ENCODE peak calls at places on chromosomes 4 and X, in four cellular contexts. N is CD8-positive, alpha-beta T cell; U is GM12878; C is spleen. T is an unnamed sample. For H3K4me1, the result is how much of the 10 kb centered on the place peaks cover.

GRCh38 chr4:30181512-30181911 is 538.7 kb upstream of the PCDH7 start:
- DNase-seq in C (no peak), U (no peak), N (no peak), T (no peak)

GRCh38 chr4:40702800-40703151 is 47.0 kb upstream of the NSUN7 start:
- DNase-seq in C (no peak), N (no peak), U (no peak), T (no peak)

GRCh38 chrX:17680732-17681413 is 56.4 kb upstream of the SCML1 start:
- DNase-seq in C (no peak), U (no peak), N (no peak), T (no peak)

GRCh38 chrX:107716816-107717700 is 58.5 kb downstream of the TSC22D3 start:
- DNase-seq in C (peak), N (peak), U (peak), T (peak)

GRCh38 chr4:105627620-105628019 is 75.2 kb downstream of the ARHGEF38 start:
- DNase-seq in N (no peak), U (no peak), C (no peak), T (no peak)

GRCh38 chr4:77776182-77777134 is 42.7 kb downstream of the CNOT6L start:
- DNase-seq in U (no peak), N (no peak), C (no peak), T (no peak)

GRCh38 chr4:185343726-185344581 is 51.8 kb downstream of the LRP2BP start:
- DNase-seq in U (no peak), C (no peak), N (no peak), T (no peak)

GRCh38 chr4:79250887-79251286 is 75.0 kb downstream of the NAA11 start:
- DNase-seq in C (no peak), N (no peak), U (no peak), T (no peak)

GRCh38 chr4:97910005-97910404 is 233.3 kb downstream of the STPG2 start:
- DNase-seq in U (no peak), N (no peak), C (no peak), T (no peak)

GRCh38 chr4:88526221-88526815 is 2.7 kb upstream of the PYURF start:
- DNase-seq in N (no peak), U (no peak), C (no peak), T (no peak)

GRCh38 chrX:153934473-153935325 is at the start of gene NAA10:
- DNase-seq in C (peak), N (peak), U (no peak), T (peak)

GRCh38 chr4:1472911-1473518 is 66.8 kb upstream of the NKX1-1 start:
- DNase-seq in C (no peak), N (no peak), U (no peak), T (no peak)

GRCh38 chr4:173370130-173370476 is 651 bp upstream of the SAP30 start:
- DNase-seq in U (no peak), N (peak), C (peak), T (peak)

GRCh38 chr4:5976921-5977320 is 41.3 kb downstream of the C4orf50 start:
- DNase-seq in C (peak), N (no peak), U (no peak), T (no peak)

GRCh38 chrX:116436358-116436816 is at the start of gene SLC6A14:
- DNase-seq in C (no peak), U (no peak), N (no peak), T (peak)

GRCh38 chrX:123217077-123217476 is 33.0 kb downstream of the GRIA3 start:
- DNase-seq in C (no peak), U (no peak), N (no peak), T (no peak)

GRCh38 chr4:148649669-148650331 is 207.6 kb upstream of the NR3C2 start:
- DNase-seq in C (no peak), U (no peak), N (no peak), T (no peak)

GRCh38 chr4:165726831-165727230 is 146.2 kb upstream of the TLL1 start:
- DNase-seq in C (no peak), U (no peak), N (no peak), T (no peak)

GRCh38 chr4:1206299-1207156 is 34.1 kb upstream of the SPON2 start:
- DNase-seq in U (no peak), N (no peak), C (peak), T (peak)

GRCh38 chrX:152897216-152898144 is at the start of gene ZNF185:
- DNase-seq in N (no peak), U (no peak), C (peak), T (peak)

GRCh38 chrX:152900937-152901445 is 3.1 kb downstream of the ZNF185 start:
- DNase-seq in N (no peak), U (no peak), C (peak), T (no peak)

GRCh38 chrX:152899874-152900719 is 2.2 kb downstream of the ZNF185 start:
- DNase-seq in N (no peak), U (no peak), C (peak), T (no peak)

GRCh38 chrX:152898442-152898841 is 575 bp downstream of the ZNF185 start:
- DNase-seq in C (no peak), U (no peak), N (no peak), T (no peak)

GRCh38 chrX:152899111-152899873 is 1.4 kb downstream of the ZNF185 start:
- DNase-seq in N (no peak), U (no peak), C (peak), T (no peak)
- H3K4me3 ChIP-seq in N (no peak), U (no peak), C (no peak), T (no peak)

DNA sequence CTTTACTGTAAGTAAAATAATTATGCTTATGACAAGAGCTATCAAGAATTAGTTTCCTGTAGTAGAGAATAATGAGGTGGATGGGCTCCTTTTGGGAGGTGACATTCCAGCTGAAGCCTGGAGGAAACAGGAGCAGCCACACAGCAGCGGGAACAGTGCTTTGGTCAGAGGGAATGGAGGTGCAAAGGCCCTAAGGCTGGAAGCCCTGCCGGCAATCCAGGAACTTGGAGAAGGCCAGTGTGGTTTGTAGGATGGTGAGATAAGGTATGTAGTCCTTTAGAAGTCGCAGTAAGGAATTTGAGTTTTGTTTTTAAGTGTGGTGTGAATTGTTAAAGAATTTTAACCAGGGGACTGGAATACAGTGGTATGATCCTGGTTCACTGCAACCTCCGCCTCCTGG is 8.1 kb downstream of the TMEM131L start:
- DNase-seq in N (no peak), U (no peak), C (no peak), T (no peak)
- H3K4me1 ChIP-seq in N (under half), U (half or more), C (half or more), T (under half)

DNA sequence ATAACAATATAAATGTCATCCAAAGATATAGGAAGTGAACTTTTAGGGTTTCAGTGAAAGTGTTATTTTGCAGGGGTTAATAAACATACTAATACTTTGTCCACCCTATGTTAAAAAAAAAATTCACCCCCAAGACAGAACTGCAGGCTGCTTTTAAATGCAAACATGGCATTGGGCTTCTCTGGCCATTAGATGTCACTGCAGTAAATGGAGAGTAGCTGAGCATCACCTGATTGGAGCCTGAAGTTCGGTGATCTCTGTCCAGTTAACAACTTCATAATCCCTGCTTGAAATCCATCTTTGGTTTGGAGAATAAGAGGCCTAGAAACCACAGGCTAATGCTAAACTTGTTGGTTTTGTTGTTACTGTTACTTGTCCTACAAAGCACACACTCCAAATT is 18.7 kb downstream of the SLC25A43 start:
- DNase-seq in N (no peak), C (no peak), U (no peak), T (no peak)
- TF ChIP-seq CTCF in N (no peak), C (no peak), U (peak), T (no peak)

DNA sequence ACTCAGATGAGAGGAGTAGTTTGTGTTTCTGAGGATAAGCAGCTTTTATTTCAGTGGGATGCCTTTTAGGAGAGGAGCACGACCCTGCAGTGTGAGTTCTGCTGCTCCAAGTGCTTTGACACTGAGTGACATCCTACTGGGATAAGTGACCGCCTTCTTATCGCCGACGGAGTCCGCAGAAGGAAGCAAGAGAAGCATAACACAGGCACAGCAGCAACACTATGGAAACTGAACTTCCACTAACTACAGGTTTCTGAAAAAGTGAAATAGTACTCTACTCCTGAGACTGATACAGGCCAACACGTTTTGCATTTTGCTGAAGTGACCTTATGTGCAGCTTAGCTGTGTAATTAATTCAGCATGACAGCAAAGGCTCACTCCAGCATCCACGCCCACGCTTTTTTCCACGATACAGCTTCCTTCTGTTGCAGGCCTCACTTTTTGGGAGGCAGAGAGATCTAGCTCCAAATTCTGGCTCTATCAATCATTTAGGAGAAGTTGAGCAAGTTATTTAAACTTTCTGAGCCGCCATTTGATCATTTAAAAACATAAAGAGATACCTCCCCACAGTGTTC is 160.4 kb downstream of the AFAP1 start:
- DNase-seq in C (peak), N (no peak), U (no peak), T (no peak)
- H3K4me3 ChIP-seq in C (no peak), N (no peak), U (no peak), T (peak)

T was measured in lower lobe of right lung.